ENCODE peak calls at places on chromosomes 13 and 19, in eight cellular contexts. M is NCI-H2081 treated with DMSO at 0.1 percent for 48 hours; Q is CD4-positive, CD25-positive, alpha-beta regulatory T cell; L is NB4; W is T-helper 1 cell; D is astrocyte of the spinal cord; H is dermis microvascular lymphatic vessel endothelial cell; F is WTC11. Y is an unnamed sample.

GRCh38 chr19:39411006-39411831 is 1.2 kb upstream of the PLEKHG2 start:
- DNase-seq in H (peak; percentile 55), D (peak; percentile 65), M (no peak), Q (no peak), L (peak; percentile 60), F (no peak), W (no peak), Y (peak; percentile 84)

GRCh38 chr19:313988-314815 is 23.0 kb upstream of the PLPP2 start:
- DNase-seq in H (no peak), L (no peak), M (no peak), W (no peak), F (no peak), Q (no peak), D (no peak), Y (no peak)

GRCh38 chr19:13846533-13847032 is 30.4 kb upstream of the NANOS3 start:
- DNase-seq in H (peak; percentile 96), Q (peak; percentile 99), W (peak; percentile 95), M (no peak), L (peak; percentile 94), F (peak; percentile 82), D (peak; percentile 96), Y (peak; percentile 77)

GRCh38 chr19:55907746-55908145 is 24.4 kb downstream of the NLRP13 start:
- DNase-seq in W (no peak), F (no peak), L (no peak), M (no peak), Q (no peak), D (no peak), H (no peak), Y (no peak)

GRCh38 chr19:18435185-18435841 is 2.6 kb downstream of the ISYNA1 start:
- DNase-seq in W (no peak), F (no peak), L (no peak), M (no peak), H (no peak), D (no peak), Q (no peak), Y (no peak)

GRCh38 chr19:46788968-46789338 is 559 bp upstream of the SLC1A5 start:
- DNase-seq in F (no peak), D (no peak), H (no peak), W (no peak), M (no peak), L (no peak), Q (no peak), Y (no peak)

GRCh38 chr13:112333756-112334543 is 42.2 kb upstream of the SPACA7 start:
- DNase-seq in H (no peak), W (no peak), L (peak; percentile 41), M (no peak), Q (no peak), F (no peak), D (no peak), Y (no peak)

GRCh38 chr13:30097695-30098094 is 209.7 kb downstream of the KATNAL1 start:
- DNase-seq in M (no peak), Q (no peak), L (no peak), H (no peak), D (no peak), F (no peak), W (no peak), Y (no peak)

GRCh38 chr13:40562975-40563349 is 103.5 kb downstream of the FOXO1 start:
- DNase-seq in L (peak; percentile 83), M (no peak), W (peak; percentile 20), H (no peak), D (peak; percentile 34), Q (no peak), F (no peak), Y (no peak)

GRCh38 chr13:35260316-35260715 is 216.2 kb downstream of the MAB21L1 start:
- DNase-seq in Q (no peak), F (no peak), M (no peak), D (no peak), H (no peak), L (no peak), W (no peak), Y (no peak)

GRCh38 chr13:91725646-91726045 is 327.2 kb downstream of the GPC5 start:
- DNase-seq in H (no peak), W (no peak), Q (no peak), L (no peak), F (no peak), M (no peak), D (no peak), Y (no peak)

GRCh38 chr19:36891768-36892357 is 24.2 kb downstream of the ZNF829 start:
- DNase-seq in W (no peak), Q (no peak), L (no peak), H (no peak), M (no peak), D (no peak), F (no peak), Y (no peak)

GRCh38 chr13:35479223-35479536 is 2.7 kb upstream of the MAB21L1 start:
- DNase-seq in M (no peak), F (no peak), W (no peak), Q (no peak), D (no peak), H (no peak), L (no peak), Y (no peak)

GRCh38 chr19:35714601-35715354 is 3.0 kb upstream of the KMT2B start:
- DNase-seq in D (no peak), M (no peak), W (peak; percentile 54), H (no peak), Q (no peak), L (peak; percentile 23), F (peak; percentile 51), Y (no peak)

GRCh38 chr13:97435794-97436193 is 1.8 kb downstream of the RAP2A start:
- DNase-seq in Q (no peak), L (peak; percentile 39), H (peak; percentile 12), W (peak; percentile 62), M (no peak), F (no peak), D (peak; percentile 23), Y (no peak)

GRCh38 chr13:106311004-106311403 is 224.5 kb downstream of the EFNB2 start:
- DNase-seq in L (no peak), Q (no peak), W (no peak), F (no peak), M (no peak), D (no peak), H (no peak), Y (no peak)

GRCh38 chr19:35986664-35987570 is 8.1 kb upstream of the SDHAF1 start:
- DNase-seq in W (no peak), M (no peak), F (peak; percentile 61), Q (no peak), D (no peak), L (peak; percentile 58), H (no peak), Y (peak; percentile 32)

GRCh38 chr19:50318438-50318837 is 10.7 kb downstream of the KCNC3 start:
- DNase-seq in D (no peak), F (no peak), Q (no peak), H (no peak), W (no peak), M (no peak), L (no peak), Y (no peak)

GRCh38 chr13:23460309-23460708 is 26.8 kb upstream of the SACS start:
- DNase-seq in L (peak; percentile 82), D (no peak), M (no peak), F (no peak), H (no peak), W (no peak), Q (no peak), Y (no peak)

GRCh38 chr13:30113531-30113930 is 193.8 kb downstream of the KATNAL1 start:
- DNase-seq in D (no peak), M (no peak), W (no peak), Q (no peak), L (no peak), F (no peak), H (no peak), Y (no peak)

GRCh38 chr13:40340368-40341085 is 325.9 kb downstream of the FOXO1 start:
- DNase-seq in M (no peak), Q (no peak), D (no peak), H (no peak), F (no peak), W (no peak), L (no peak), Y (peak; percentile 83)

GRCh38 chr13:60837806-60838205 is 440.8 kb downstream of the TDRD3 start:
- DNase-seq in F (no peak), Q (no peak), D (peak; percentile 2), L (peak; percentile 6), W (no peak), H (no peak), M (no peak), Y (no peak)

Y was measured in body of pancreas.